ENCODE peak calls at places on chromosomes 16 and 17, in five cellular contexts. D is GM23248, Y is OCI-LY7, H is hepatocyte, F is MM.1S. G is an unnamed sample.

GRCh38 chr17:48429156-48429555 is 858 bp downstream of the SKAP1 start:
- DNase-seq in D (no peak), Y (no peak), H (no peak), F (no peak), G (no peak)

GRCh38 chr17:45355087-45355486 is 38.3 kb upstream of the MAP3K14 start:
- DNase-seq in H (peak), Y (no peak), F (no peak), D (no peak), G (no peak)

GRCh38 chr17:58310511-58311428 is 17.8 kb downstream of the TSPOAP1 start:
- DNase-seq in Y (no peak), F (no peak), H (no peak), D (no peak), G (no peak)

GRCh38 chr16:49932943-49933342 is 77.0 kb upstream of the ZNF423 start:
- DNase-seq in H (no peak), F (no peak), Y (no peak), D (peak), G (no peak)

GRCh38 chr17:44967907-44968224 is 237 bp downstream of the C1QL1 start:
- DNase-seq in H (no peak), Y (no peak), D (no peak), F (no peak), G (no peak)

GRCh38 chr16:85615014-85615851 is 2.1 kb downstream of the GSE1 start:
- DNase-seq in Y (no peak), F (no peak), H (peak), D (no peak), G (peak)

GRCh38 chr16:88638323-88639230 is at the start of gene IL17C:
- DNase-seq in Y (peak), F (peak), D (no peak), H (no peak), G (no peak)

GRCh38 chr17:78484300-78485159 is 92.7 kb downstream of the DNAH17 start:
- DNase-seq in H (peak), F (no peak), D (peak), Y (peak), G (peak)

GRCh38 chr16:9007177-9007794 is 43.6 kb upstream of the USP7 start:
- DNase-seq in F (no peak), D (peak), H (no peak), Y (no peak), G (no peak)

GRCh38 chr17:31550389-31551056 is 159.0 kb downstream of the RAB11FIP4 start:
- DNase-seq in F (no peak), Y (no peak), H (peak), D (peak), G (no peak)

GRCh38 chr16:270381-271255 is 5.1 kb downstream of the RGS11 start:
- DNase-seq in Y (no peak), F (no peak), D (no peak), H (no peak), G (no peak)

GRCh38 chr17:71792966-71793365 is 327.9 kb upstream of the SOX9 start:
- DNase-seq in Y (no peak), H (no peak), D (peak), F (no peak), G (peak)

GRCh38 chr17:36827056-36827455 is 110.2 kb upstream of the LHX1 start:
- DNase-seq in Y (no peak), H (no peak), D (no peak), F (no peak), G (no peak)

GRCh38 chr17:50183439-50184001 is 17.7 kb downstream of the SGCA start:
- DNase-seq in F (no peak), Y (peak), D (peak), H (no peak), G (no peak)

GRCh38 chr16:30346286-30346685 is 8.8 kb downstream of the CD2BP2 start:
- DNase-seq in H (no peak), F (no peak), D (no peak), Y (no peak), G (no peak)

GRCh38 chr17:8482546-8482945 is 46.9 kb downstream of the NDEL1 start:
- DNase-seq in H (no peak), D (peak), Y (no peak), F (no peak), G (no peak)
- TF ChIP-seq EZH2phosphoT487 in H (no peak), D (no peak), Y (no peak), F (no peak), G (no peak)

GRCh38 chr17:4560837-4561241 is 462 bp upstream of the GGT6 start:
- DNase-seq in D (no peak), H (no peak), Y (no peak), F (no peak), G (peak)
- TF ChIP-seq EZH2phosphoT487 in D (no peak), H (no peak), Y (no peak), F (no peak), G (no peak)

GRCh38 chr16:56884026-56884582 is 19.1 kb downstream of the SLC12A3 start:
- DNase-seq in H (no peak), D (no peak), F (no peak), Y (no peak), G (no peak)

GRCh38 chr16:56886826-56887225 is 21.8 kb downstream of the SLC12A3 start:
- DNase-seq in F (no peak), H (no peak), Y (no peak), D (no peak), G (no peak)

GRCh38 chr16:56886296-56886695 is 21.3 kb downstream of the SLC12A3 start:
- DNase-seq in Y (no peak), D (no peak), F (no peak), H (no peak), G (no peak)

GRCh38 chr16:56883586-56883985 is 18.6 kb downstream of the SLC12A3 start:
- DNase-seq in Y (no peak), D (no peak), F (no peak), H (no peak), G (no peak)

DNA sequence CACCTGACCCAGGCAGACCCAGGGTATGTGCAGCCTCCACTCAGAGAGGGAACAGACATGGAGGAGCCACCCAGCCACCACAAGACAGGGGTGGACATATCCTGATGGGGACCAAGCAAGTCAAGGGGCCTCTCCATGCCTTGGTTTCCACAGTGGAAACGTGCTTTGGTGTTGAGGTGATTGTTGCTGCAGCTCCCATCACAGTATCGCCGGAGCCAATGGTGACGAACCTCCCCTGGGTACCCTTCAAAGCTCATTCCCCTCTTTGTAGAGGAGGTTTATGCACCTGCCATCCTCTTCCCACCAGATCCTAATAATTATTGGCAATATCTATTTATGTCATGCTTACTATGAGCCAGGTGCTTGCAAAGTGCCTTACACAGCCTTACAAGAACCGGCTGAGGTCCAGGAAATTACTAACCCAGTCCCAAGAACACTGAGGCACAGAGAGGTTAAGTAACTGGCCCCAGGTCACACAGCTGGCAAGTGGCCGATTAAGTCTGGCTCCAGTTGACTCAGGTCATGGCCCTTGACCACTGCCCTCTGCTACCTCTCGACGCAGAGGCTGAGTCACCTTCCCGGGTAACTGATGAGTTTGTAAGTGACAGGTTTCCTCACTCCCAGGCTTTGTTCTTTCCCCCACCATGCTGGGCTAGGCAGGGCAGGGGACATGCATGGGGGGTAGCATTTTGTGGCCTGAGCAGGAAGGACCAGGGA is 20.6 kb downstream of the SLC12A3 start:
- DNase-seq in F (no peak), D (no peak), H (no peak), Y (no peak), G (no peak)
- TF ChIP-seq EZH2phosphoT487 in F (no peak), D (no peak), H (no peak), Y (no peak), G (no peak)

DNA sequence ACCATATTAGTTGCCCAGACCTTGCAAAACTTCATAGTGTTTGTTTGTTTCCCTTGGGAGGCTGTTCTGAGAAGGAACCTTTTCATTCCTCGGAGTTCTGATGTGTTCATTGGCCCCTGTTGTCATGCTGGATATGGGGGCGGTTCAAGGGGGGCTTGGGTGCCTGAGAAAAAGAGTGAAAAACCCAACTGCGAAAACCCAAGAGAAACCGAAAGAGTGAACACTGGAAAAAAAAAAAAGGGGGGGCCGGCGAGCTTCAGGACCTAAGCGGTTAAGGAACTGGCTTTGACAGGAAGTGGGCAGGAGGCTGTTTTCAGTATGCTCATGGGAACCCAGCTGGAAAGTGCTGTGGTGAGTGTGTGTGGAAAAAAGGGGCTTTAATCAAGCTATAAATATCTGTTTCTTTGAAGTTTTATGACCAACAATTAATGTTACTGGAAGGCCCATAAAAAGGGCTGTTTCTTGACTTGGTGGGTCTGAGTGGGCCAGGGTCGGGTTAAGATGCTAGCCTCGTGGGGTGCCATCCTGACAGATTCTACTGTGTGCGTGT is 510.7 kb downstream of the MAF start:
- DNase-seq in H (no peak), D (no peak), F (peak), Y (peak), G (no peak)
- TF ChIP-seq EZH2phosphoT487 in H (no peak), D (no peak), F (no peak), Y (no peak), G (no peak)

GRCh38 chr17:74523308-74523707 is 8.0 kb downstream of the CD300LB start:
- DNase-seq in H (no peak), D (no peak), Y (no peak), F (no peak), G (no peak)
- TF ChIP-seq EZH2phosphoT487 in H (no peak), D (no peak), Y (no peak), F (no peak), G (no peak)

DNA sequence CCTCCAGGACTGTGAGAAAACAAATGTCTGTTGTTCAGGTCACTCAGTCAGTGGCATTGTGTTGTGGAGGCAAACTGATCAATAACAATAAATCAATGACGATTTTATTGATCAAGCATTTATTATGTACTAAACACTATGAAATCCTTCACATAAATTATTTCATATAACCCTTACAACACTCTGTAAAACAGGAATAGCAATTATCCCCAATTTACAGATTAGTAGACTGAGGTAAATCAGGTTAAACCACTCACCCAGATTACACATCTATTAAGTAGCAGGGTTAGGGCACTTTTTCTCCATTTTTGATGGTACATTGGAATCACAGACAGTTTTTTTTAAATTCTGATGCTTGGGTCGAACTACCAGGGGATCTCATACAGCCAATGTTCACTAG is 372.8 kb upstream of the MAF start:
- DNase-seq in D (no peak), Y (no peak), H (no peak), F (no peak), G (no peak)
- TF ChIP-seq EZH2phosphoT487 in D (no peak), Y (no peak), H (no peak), F (no peak), G (no peak)

DNA sequence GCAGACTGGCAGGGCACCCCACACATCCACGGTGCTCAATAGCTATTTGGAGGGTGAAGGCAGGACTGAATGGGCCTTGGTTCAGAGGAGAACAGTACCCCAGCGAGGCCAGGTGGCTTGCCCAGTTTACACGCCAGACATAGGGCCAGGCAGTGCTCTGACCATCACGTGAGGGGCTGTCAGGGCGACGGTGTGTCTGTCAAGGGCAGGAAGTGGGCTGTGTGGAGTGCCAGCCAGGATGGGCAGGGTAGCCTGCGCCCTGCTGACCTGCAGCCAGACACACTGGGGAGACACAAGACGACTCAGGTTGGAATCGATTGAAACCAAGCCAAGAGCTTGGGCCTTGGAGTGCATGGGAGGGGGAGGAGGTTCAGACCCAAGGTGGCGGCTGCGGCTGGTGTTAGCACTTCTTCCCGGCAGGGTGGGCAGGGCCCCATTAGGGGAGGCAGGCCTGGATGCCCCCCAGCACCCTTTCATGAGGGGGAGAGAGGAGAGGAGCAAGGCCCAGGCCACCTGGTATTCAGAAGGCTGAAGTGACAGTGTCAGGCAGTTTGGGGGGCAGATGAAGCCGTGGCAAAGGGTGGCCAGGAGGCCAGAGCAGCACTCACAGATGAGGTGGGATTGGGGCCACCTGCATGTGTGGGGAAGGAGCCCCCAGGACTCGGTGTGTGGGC is 68.2 kb downstream of the SREBF1 start:
- DNase-seq in Y (no peak), F (no peak), D (no peak), H (no peak), G (no peak)
- TF ChIP-seq EZH2phosphoT487 in Y (no peak), F (no peak), D (no peak), H (no peak), G (no peak)

G was measured in neural progenitor cell.